ENCODE peak calls at places on chromosome 9, in nine cellular contexts. One of them, this sample, is unnamed.

GRCh38 chr9:70602364-70603019 is 188.0 kb upstream of the KLF9 start:
- DNase-seq in amniotic stem cell: peak
- DNase-seq in stimulated activated naive CD8-positive, alpha-beta T cell treated with anti-CD3 and anti-CD28 coated beads, Interleukin-15, Interleukin-2, amounts not matched to agents 100 U/mL and 50 U/mL, for 24 hours: peak
- DNase-seq in GM12865: peak
- DNase-seq in activated CD4-positive, CD25-positive, alpha-beta regulatory T cell: no peak
- DNase-seq in heart right ventricle: peak
- DNase-seq in hepatocyte: peak
- DNase-seq in caudate nucleus: peak
- DNase-seq in spleen: no peak
- DNase-seq in this sample: peak

GRCh38 chr9:98851730-98852462 is 44.4 kb downstream of the GALNT12 start:
- DNase-seq in amniotic stem cell: no peak
- DNase-seq in stimulated activated naive CD8-positive, alpha-beta T cell treated with anti-CD3 and anti-CD28 coated beads, Interleukin-15, Interleukin-2, amounts not matched to agents 100 U/mL and 50 U/mL, for 24 hours: peak
- DNase-seq in GM12865: no peak
- DNase-seq in activated CD4-positive, CD25-positive, alpha-beta regulatory T cell: no peak
- DNase-seq in heart right ventricle: no peak
- DNase-seq in hepatocyte: no peak
- DNase-seq in caudate nucleus: no peak
- DNase-seq in spleen: no peak
- DNase-seq in this sample: no peak

GRCh38 chr9:131667576-131667975 is 72.3 kb downstream of the RAPGEF1 start:
- DNase-seq in amniotic stem cell: no peak
- DNase-seq in stimulated activated naive CD8-positive, alpha-beta T cell treated with anti-CD3 and anti-CD28 coated beads, Interleukin-15, Interleukin-2, amounts not matched to agents 100 U/mL and 50 U/mL, for 24 hours: peak
- DNase-seq in GM12865: peak
- DNase-seq in activated CD4-positive, CD25-positive, alpha-beta regulatory T cell: no peak
- DNase-seq in heart right ventricle: no peak
- DNase-seq in hepatocyte: no peak
- DNase-seq in caudate nucleus: no peak
- DNase-seq in spleen: no peak
- DNase-seq in this sample: peak

GRCh38 chr9:136014928-136015633 is 53.9 kb upstream of the UBAC1 start:
- DNase-seq in amniotic stem cell: no peak
- DNase-seq in stimulated activated naive CD8-positive, alpha-beta T cell treated with anti-CD3 and anti-CD28 coated beads, Interleukin-15, Interleukin-2, amounts not matched to agents 100 U/mL and 50 U/mL, for 24 hours: no peak
- DNase-seq in GM12865: no peak
- DNase-seq in activated CD4-positive, CD25-positive, alpha-beta regulatory T cell: no peak
- DNase-seq in heart right ventricle: no peak
- DNase-seq in hepatocyte: no peak
- DNase-seq in caudate nucleus: no peak
- DNase-seq in spleen: peak
- DNase-seq in this sample: no peak

GRCh38 chr9:97903168-97903567 is 19.1 kb downstream of the TRMO start:
- DNase-seq in amniotic stem cell: no peak
- DNase-seq in stimulated activated naive CD8-positive, alpha-beta T cell treated with anti-CD3 and anti-CD28 coated beads, Interleukin-15, Interleukin-2, amounts not matched to agents 100 U/mL and 50 U/mL, for 24 hours: no peak
- DNase-seq in GM12865: no peak
- DNase-seq in activated CD4-positive, CD25-positive, alpha-beta regulatory T cell: no peak
- DNase-seq in heart right ventricle: no peak
- DNase-seq in hepatocyte: no peak
- DNase-seq in caudate nucleus: no peak
- DNase-seq in spleen: no peak
- DNase-seq in this sample: no peak

GRCh38 chr9:108861464-108861863 is 602 bp upstream of the ACTL7A start:
- DNase-seq in amniotic stem cell: no peak
- DNase-seq in stimulated activated naive CD8-positive, alpha-beta T cell treated with anti-CD3 and anti-CD28 coated beads, Interleukin-15, Interleukin-2, amounts not matched to agents 100 U/mL and 50 U/mL, for 24 hours: no peak
- DNase-seq in GM12865: no peak
- DNase-seq in activated CD4-positive, CD25-positive, alpha-beta regulatory T cell: no peak
- DNase-seq in heart right ventricle: no peak
- DNase-seq in hepatocyte: no peak
- DNase-seq in caudate nucleus: no peak
- DNase-seq in spleen: no peak
- DNase-seq in this sample: no peak

GRCh38 chr9:84642618-84643017 is 26.9 kb upstream of the NTRK2 start:
- DNase-seq in amniotic stem cell: no peak
- DNase-seq in stimulated activated naive CD8-positive, alpha-beta T cell treated with anti-CD3 and anti-CD28 coated beads, Interleukin-15, Interleukin-2, amounts not matched to agents 100 U/mL and 50 U/mL, for 24 hours: no peak
- DNase-seq in GM12865: no peak
- DNase-seq in activated CD4-positive, CD25-positive, alpha-beta regulatory T cell: no peak
- DNase-seq in heart right ventricle: no peak
- DNase-seq in hepatocyte: no peak
- DNase-seq in caudate nucleus: no peak
- DNase-seq in spleen: no peak
- DNase-seq in this sample: no peak

GRCh38 chr9:118034701-118035100 is 330.5 kb downstream of the TLR4 start:
- DNase-seq in amniotic stem cell: no peak
- DNase-seq in stimulated activated naive CD8-positive, alpha-beta T cell treated with anti-CD3 and anti-CD28 coated beads, Interleukin-15, Interleukin-2, amounts not matched to agents 100 U/mL and 50 U/mL, for 24 hours: no peak
- DNase-seq in GM12865: no peak
- DNase-seq in activated CD4-positive, CD25-positive, alpha-beta regulatory T cell: no peak
- DNase-seq in heart right ventricle: no peak
- DNase-seq in hepatocyte: no peak
- DNase-seq in caudate nucleus: no peak
- DNase-seq in spleen: no peak
- DNase-seq in this sample: no peak

GRCh38 chr9:86708918-86709835 is 238.1 kb downstream of the GAS1 start:
- DNase-seq in amniotic stem cell: no peak
- DNase-seq in stimulated activated naive CD8-positive, alpha-beta T cell treated with anti-CD3 and anti-CD28 coated beads, Interleukin-15, Interleukin-2, amounts not matched to agents 100 U/mL and 50 U/mL, for 24 hours: no peak
- DNase-seq in GM12865: no peak
- DNase-seq in activated CD4-positive, CD25-positive, alpha-beta regulatory T cell: no peak
- DNase-seq in heart right ventricle: no peak
- DNase-seq in hepatocyte: no peak
- DNase-seq in caudate nucleus: no peak
- DNase-seq in spleen: no peak
- DNase-seq in this sample: no peak

GRCh38 chr9:29456940-29457339 is 1883.7 kb upstream of the C9orf72 start:
- DNase-seq in amniotic stem cell: no peak
- DNase-seq in stimulated activated naive CD8-positive, alpha-beta T cell treated with anti-CD3 and anti-CD28 coated beads, Interleukin-15, Interleukin-2, amounts not matched to agents 100 U/mL and 50 U/mL, for 24 hours: no peak
- DNase-seq in GM12865: no peak
- DNase-seq in activated CD4-positive, CD25-positive, alpha-beta regulatory T cell: no peak
- DNase-seq in heart right ventricle: no peak
- DNase-seq in hepatocyte: no peak
- DNase-seq in caudate nucleus: no peak
- DNase-seq in spleen: no peak
- DNase-seq in this sample: no peak

GRCh38 chr9:33676746-33677505 is 118.4 kb upstream of the PRSS3 start:
- DNase-seq in amniotic stem cell: no peak
- DNase-seq in stimulated activated naive CD8-positive, alpha-beta T cell treated with anti-CD3 and anti-CD28 coated beads, Interleukin-15, Interleukin-2, amounts not matched to agents 100 U/mL and 50 U/mL, for 24 hours: peak
- DNase-seq in GM12865: no peak
- DNase-seq in activated CD4-positive, CD25-positive, alpha-beta regulatory T cell: no peak
- DNase-seq in heart right ventricle: peak
- DNase-seq in hepatocyte: peak
- DNase-seq in caudate nucleus: peak
- DNase-seq in spleen: peak
- DNase-seq in this sample: peak

GRCh38 chr9:132006657-132007370 is 72.9 kb downstream of the MED27 start:
- DNase-seq in amniotic stem cell: no peak
- DNase-seq in stimulated activated naive CD8-positive, alpha-beta T cell treated with anti-CD3 and anti-CD28 coated beads, Interleukin-15, Interleukin-2, amounts not matched to agents 100 U/mL and 50 U/mL, for 24 hours: no peak
- DNase-seq in GM12865: peak
- DNase-seq in activated CD4-positive, CD25-positive, alpha-beta regulatory T cell: no peak
- DNase-seq in heart right ventricle: no peak
- DNase-seq in hepatocyte: no peak
- DNase-seq in caudate nucleus: no peak
- DNase-seq in spleen: no peak
- DNase-seq in this sample: peak

GRCh38 chr9:74497750-74498615 is 848 bp downstream of the RORB start:
- DNase-seq in amniotic stem cell: no peak
- DNase-seq in stimulated activated naive CD8-positive, alpha-beta T cell treated with anti-CD3 and anti-CD28 coated beads, Interleukin-15, Interleukin-2, amounts not matched to agents 100 U/mL and 50 U/mL, for 24 hours: peak
- DNase-seq in GM12865: peak
- DNase-seq in activated CD4-positive, CD25-positive, alpha-beta regulatory T cell: no peak
- DNase-seq in heart right ventricle: no peak
- DNase-seq in hepatocyte: peak
- DNase-seq in caudate nucleus: no peak
- DNase-seq in spleen: peak
- DNase-seq in this sample: peak

GRCh38 chr9:87594218-87594617 is 96.6 kb downstream of the DAPK1 start:
- DNase-seq in amniotic stem cell: no peak
- DNase-seq in stimulated activated naive CD8-positive, alpha-beta T cell treated with anti-CD3 and anti-CD28 coated beads, Interleukin-15, Interleukin-2, amounts not matched to agents 100 U/mL and 50 U/mL, for 24 hours: no peak
- DNase-seq in GM12865: no peak
- DNase-seq in activated CD4-positive, CD25-positive, alpha-beta regulatory T cell: no peak
- DNase-seq in heart right ventricle: no peak
- DNase-seq in hepatocyte: no peak
- DNase-seq in caudate nucleus: no peak
- DNase-seq in spleen: no peak
- DNase-seq in this sample: peak

GRCh38 chr9:35728041-35728971 is 3.7 kb downstream of the TLN1 start:
- DNase-seq in amniotic stem cell: peak
- DNase-seq in stimulated activated naive CD8-positive, alpha-beta T cell treated with anti-CD3 and anti-CD28 coated beads, Interleukin-15, Interleukin-2, amounts not matched to agents 100 U/mL and 50 U/mL, for 24 hours: peak
- DNase-seq in GM12865: peak
- DNase-seq in activated CD4-positive, CD25-positive, alpha-beta regulatory T cell: no peak
- DNase-seq in heart right ventricle: peak
- DNase-seq in hepatocyte: peak
- DNase-seq in caudate nucleus: peak
- DNase-seq in spleen: peak
- DNase-seq in this sample: peak

GRCh38 chr9:19149230-19149629 is 21.9 kb upstream of the PLIN2 start:
- DNase-seq in amniotic stem cell: no peak
- DNase-seq in stimulated activated naive CD8-positive, alpha-beta T cell treated with anti-CD3 and anti-CD28 coated beads, Interleukin-15, Interleukin-2, amounts not matched to agents 100 U/mL and 50 U/mL, for 24 hours: no peak
- DNase-seq in GM12865: no peak
- DNase-seq in activated CD4-positive, CD25-positive, alpha-beta regulatory T cell: no peak
- DNase-seq in heart right ventricle: no peak
- DNase-seq in hepatocyte: no peak
- DNase-seq in caudate nucleus: no peak
- DNase-seq in spleen: no peak
- DNase-seq in this sample: no peak

GRCh38 chr9:124894741-124895170 is 32.8 kb downstream of the ARPC5L start:
- DNase-seq in amniotic stem cell: no peak
- DNase-seq in stimulated activated naive CD8-positive, alpha-beta T cell treated with anti-CD3 and anti-CD28 coated beads, Interleukin-15, Interleukin-2, amounts not matched to agents 100 U/mL and 50 U/mL, for 24 hours: no peak
- DNase-seq in GM12865: peak
- DNase-seq in activated CD4-positive, CD25-positive, alpha-beta regulatory T cell: no peak
- DNase-seq in heart right ventricle: no peak
- DNase-seq in hepatocyte: peak
- DNase-seq in caudate nucleus: no peak
- DNase-seq in spleen: no peak
- DNase-seq in this sample: peak

GRCh38 chr9:135604437-135605237 is 34.7 kb downstream of the GLT6D1 start:
- DNase-seq in amniotic stem cell: no peak
- DNase-seq in stimulated activated naive CD8-positive, alpha-beta T cell treated with anti-CD3 and anti-CD28 coated beads, Interleukin-15, Interleukin-2, amounts not matched to agents 100 U/mL and 50 U/mL, for 24 hours: no peak
- DNase-seq in GM12865: no peak
- DNase-seq in activated CD4-positive, CD25-positive, alpha-beta regulatory T cell: no peak
- DNase-seq in heart right ventricle: no peak
- DNase-seq in hepatocyte: no peak
- DNase-seq in caudate nucleus: no peak
- DNase-seq in spleen: peak
- DNase-seq in this sample: no peak

GRCh38 chr9:81829201-81829882 is 98.9 kb upstream of the SPATA31D4 start:
- DNase-seq in amniotic stem cell: no peak
- DNase-seq in stimulated activated naive CD8-positive, alpha-beta T cell treated with anti-CD3 and anti-CD28 coated beads, Interleukin-15, Interleukin-2, amounts not matched to agents 100 U/mL and 50 U/mL, for 24 hours: no peak
- DNase-seq in GM12865: no peak
- DNase-seq in activated CD4-positive, CD25-positive, alpha-beta regulatory T cell: no peak
- DNase-seq in heart right ventricle: no peak
- DNase-seq in hepatocyte: no peak
- DNase-seq in caudate nucleus: no peak
- DNase-seq in spleen: no peak
- DNase-seq in this sample: peak

GRCh38 chr9:38032266-38032830 is 36.7 kb downstream of the SHB start:
- DNase-seq in amniotic stem cell: no peak
- DNase-seq in stimulated activated naive CD8-positive, alpha-beta T cell treated with anti-CD3 and anti-CD28 coated beads, Interleukin-15, Interleukin-2, amounts not matched to agents 100 U/mL and 50 U/mL, for 24 hours: no peak
- DNase-seq in GM12865: no peak
- DNase-seq in activated CD4-positive, CD25-positive, alpha-beta regulatory T cell: no peak
- DNase-seq in heart right ventricle: no peak
- DNase-seq in hepatocyte: peak
- DNase-seq in caudate nucleus: no peak
- DNase-seq in spleen: no peak
- DNase-seq in this sample: no peak

GRCh38 chr9:4603830-4604229 is 58.3 kb upstream of the PLPP6 start:
- DNase-seq in amniotic stem cell: no peak
- DNase-seq in stimulated activated naive CD8-positive, alpha-beta T cell treated with anti-CD3 and anti-CD28 coated beads, Interleukin-15, Interleukin-2, amounts not matched to agents 100 U/mL and 50 U/mL, for 24 hours: no peak
- DNase-seq in GM12865: no peak
- DNase-seq in activated CD4-positive, CD25-positive, alpha-beta regulatory T cell: no peak
- DNase-seq in heart right ventricle: no peak
- DNase-seq in hepatocyte: no peak
- DNase-seq in caudate nucleus: no peak
- DNase-seq in spleen: no peak
- DNase-seq in this sample: no peak

GRCh38 chr9:113317777-113318176 is 14.6 kb upstream of the RNF183 start:
- DNase-seq in amniotic stem cell: no peak
- DNase-seq in stimulated activated naive CD8-positive, alpha-beta T cell treated with anti-CD3 and anti-CD28 coated beads, Interleukin-15, Interleukin-2, amounts not matched to agents 100 U/mL and 50 U/mL, for 24 hours: no peak
- DNase-seq in GM12865: no peak
- DNase-seq in activated CD4-positive, CD25-positive, alpha-beta regulatory T cell: no peak
- DNase-seq in heart right ventricle: no peak
- DNase-seq in hepatocyte: no peak
- DNase-seq in caudate nucleus: no peak
- DNase-seq in spleen: no peak
- DNase-seq in this sample: peak

GRCh38 chr9:6086006-6086655 is 70.7 kb upstream of the RANBP6 start:
- DNase-seq in amniotic stem cell: no peak
- DNase-seq in stimulated activated naive CD8-positive, alpha-beta T cell treated with anti-CD3 and anti-CD28 coated beads, Interleukin-15, Interleukin-2, amounts not matched to agents 100 U/mL and 50 U/mL, for 24 hours: no peak
- DNase-seq in GM12865: no peak
- DNase-seq in activated CD4-positive, CD25-positive, alpha-beta regulatory T cell: no peak
- DNase-seq in heart right ventricle: no peak
- DNase-seq in hepatocyte: no peak
- DNase-seq in caudate nucleus: no peak
- DNase-seq in spleen: no peak
- DNase-seq in this sample: no peak

GRCh38 chr9:138102246-138103051 is 224.9 kb downstream of the CACNA1B start:
- DNase-seq in amniotic stem cell: no peak
- DNase-seq in stimulated activated naive CD8-positive, alpha-beta T cell treated with anti-CD3 and anti-CD28 coated beads, Interleukin-15, Interleukin-2, amounts not matched to agents 100 U/mL and 50 U/mL, for 24 hours: no peak
- DNase-seq in GM12865: no peak
- DNase-seq in activated CD4-positive, CD25-positive, alpha-beta regulatory T cell: no peak
- DNase-seq in heart right ventricle: no peak
- DNase-seq in hepatocyte: no peak
- DNase-seq in caudate nucleus: no peak
- DNase-seq in spleen: peak
- DNase-seq in this sample: no peak

GRCh38 chr9:93810028-93810971 is 144.9 kb downstream of the BARX1 start:
- DNase-seq in amniotic stem cell: no peak
- DNase-seq in stimulated activated naive CD8-positive, alpha-beta T cell treated with anti-CD3 and anti-CD28 coated beads, Interleukin-15, Interleukin-2, amounts not matched to agents 100 U/mL and 50 U/mL, for 24 hours: no peak
- DNase-seq in GM12865: no peak
- DNase-seq in activated CD4-positive, CD25-positive, alpha-beta regulatory T cell: no peak
- DNase-seq in heart right ventricle: no peak
- DNase-seq in hepatocyte: no peak
- DNase-seq in caudate nucleus: no peak
- DNase-seq in spleen: peak
- DNase-seq in this sample: no peak

GRCh38 chr9:137764981-137765380 is 112.6 kb upstream of the CACNA1B start:
- DNase-seq in amniotic stem cell: no peak
- DNase-seq in stimulated activated naive CD8-positive, alpha-beta T cell treated with anti-CD3 and anti-CD28 coated beads, Interleukin-15, Interleukin-2, amounts not matched to agents 100 U/mL and 50 U/mL, for 24 hours: no peak
- DNase-seq in GM12865: no peak
- DNase-seq in activated CD4-positive, CD25-positive, alpha-beta regulatory T cell: no peak
- DNase-seq in heart right ventricle: no peak
- DNase-seq in hepatocyte: no peak
- DNase-seq in caudate nucleus: no peak
- DNase-seq in spleen: no peak
- DNase-seq in this sample: no peak

GRCh38 chr9:91914404-91914803 is 35.6 kb downstream of the ROR2 start:
- DNase-seq in amniotic stem cell: no peak
- DNase-seq in stimulated activated naive CD8-positive, alpha-beta T cell treated with anti-CD3 and anti-CD28 coated beads, Interleukin-15, Interleukin-2, amounts not matched to agents 100 U/mL and 50 U/mL, for 24 hours: no peak
- DNase-seq in GM12865: no peak
- DNase-seq in activated CD4-positive, CD25-positive, alpha-beta regulatory T cell: no peak
- DNase-seq in heart right ventricle: no peak
- DNase-seq in hepatocyte: no peak
- DNase-seq in caudate nucleus: no peak
- DNase-seq in spleen: no peak
- DNase-seq in this sample: no peak

GRCh38 chr9:33852216-33852826 is 35.4 kb downstream of the UBE2R2 start:
- DNase-seq in amniotic stem cell: peak
- DNase-seq in stimulated activated naive CD8-positive, alpha-beta T cell treated with anti-CD3 and anti-CD28 coated beads, Interleukin-15, Interleukin-2, amounts not matched to agents 100 U/mL and 50 U/mL, for 24 hours: peak
- DNase-seq in GM12865: peak
- DNase-seq in activated CD4-positive, CD25-positive, alpha-beta regulatory T cell: peak
- DNase-seq in heart right ventricle: peak
- DNase-seq in hepatocyte: peak
- DNase-seq in caudate nucleus: peak
- DNase-seq in spleen: peak
- DNase-seq in this sample: peak